ENCODE peak calls at places on chromosomes 12 and 14, in six cellular contexts. H, R, I, M, L and J are unnamed samples.

GRCh38 chr14:20606190-20606901 is 15.2 kb upstream of the RNASE12 start:
- DNase-seq in I (no peak), R (no peak), M (peak; percentile 28), L (no peak), H (no peak), J (no peak)

GRCh38 chr14:57136669-57137068 is 132.0 kb downstream of the EXOC5 start:
- DNase-seq in M (no peak), I (peak; percentile 12), R (no peak), H (no peak), L (no peak), J (peak; percentile 80)

GRCh38 chr12:48266826-48267225 is 63.7 kb upstream of the OR10AD1 start:
- DNase-seq in R (no peak), H (no peak), I (no peak), L (no peak), M (no peak), J (no peak)

GRCh38 chr14:94021416-94022157 is 4.6 kb upstream of the OTUB2 start:
- DNase-seq in H (no peak), I (no peak), L (peak; percentile 10), R (peak; percentile 14), M (no peak), J (no peak)

GRCh38 chr12:48868446-48868845 is 2.8 kb upstream of the RND1 start:
- DNase-seq in R (no peak), I (no peak), H (no peak), L (no peak), M (no peak), J (no peak)

GRCh38 chr12:71426648-71427047 is 12.9 kb upstream of the LGR5 start:
- DNase-seq in L (no peak), R (peak; percentile 14), I (no peak), M (no peak), H (no peak), J (no peak)

GRCh38 chr14:87810711-87811110 is 182.3 kb downstream of the GALC start:
- DNase-seq in I (no peak), M (no peak), H (no peak), L (no peak), R (no peak), J (no peak)

GRCh38 chr12:109888179-109889020 is 8.1 kb upstream of the GLTP start:
- DNase-seq in M (no peak), R (peak; percentile 93), I (no peak), H (no peak), L (no peak), J (no peak)

GRCh38 chr12:90281156-90281868 is 572.7 kb upstream of the ATP2B1 start:
- DNase-seq in M (no peak), R (no peak), L (no peak), I (no peak), H (no peak), J (no peak)

GRCh38 chr12:124904306-124905098 is 9.9 kb downstream of the UBC start:
- DNase-seq in L (no peak), H (no peak), I (peak; percentile 30), R (peak; percentile 89), M (peak; percentile 31), J (no peak)

GRCh38 chr14:20501346-20501745 is 4.0 kb upstream of the RNASE10 start:
- DNase-seq in L (no peak), I (no peak), M (no peak), R (peak; percentile 18), H (no peak), J (no peak)

GRCh38 chr12:132529156-132529839 is 39.3 kb downstream of the FBRSL1 start:
- DNase-seq in M (no peak), H (no peak), R (no peak), I (no peak), L (no peak), J (no peak)